ENCODE peak calls at places on chromosome 4, in eight cellular contexts. B, Z, M, L, H, K, C and X are unnamed samples.
A peak's percentile ranks its signal among the peaks of the same experiment; 100 is the strongest.

GRCh38 chr4:152735302-152735917 is 44.1 kb downstream of the TIGD4 start:
- DNase-seq in H (no peak), M (no peak), Z (peak; percentile 11), C (no peak), L (no peak), B (no peak), K (no peak), X (no peak)

GRCh38 chr4:57424231-57424897 is 314.2 kb upstream of the IGFBP7 start:
- DNase-seq in L (no peak), H (no peak), B (no peak), M (no peak), Z (peak; percentile 14), C (no peak), K (peak; percentile 59), X (no peak)

GRCh38 chr4:121091941-121092340 is 19.6 kb upstream of the NDNF start:
- DNase-seq in M (no peak), K (no peak), H (no peak), Z (no peak), B (no peak), C (no peak), L (no peak), X (no peak)

GRCh38 chr4:181807771-181808170 is 435.4 kb upstream of the TENM3 start:
- DNase-seq in H (no peak), M (no peak), K (no peak), B (no peak), C (no peak), Z (peak; percentile 66), L (no peak), X (no peak)

GRCh38 chr4:55727746-55728145 is 91.6 kb upstream of the NMU start:
- DNase-seq in M (no peak), Z (no peak), K (no peak), C (no peak), B (no peak), H (no peak), L (no peak), X (no peak)

GRCh38 chr4:69640289-69640688 is 847 bp upstream of the UGT2A2 start:
- DNase-seq in K (no peak), L (no peak), B (no peak), Z (no peak), H (no peak), M (no peak), C (no peak), X (no peak)

GRCh38 chr4:77126844-77127614 is 30.0 kb upstream of the CCNG2 start:
- DNase-seq in L (no peak), Z (no peak), H (no peak), K (no peak), M (no peak), B (no peak), C (no peak), X (no peak)

GRCh38 chr4:148540622-148541326 is 98.6 kb upstream of the NR3C2 start:
- DNase-seq in B (no peak), Z (no peak), L (no peak), K (no peak), H (no peak), C (peak; percentile 49), M (no peak), X (no peak)

GRCh38 chr4:139720806-139721205 is 55.2 kb downstream of the MGST2 start:
- DNase-seq in C (no peak), B (no peak), Z (peak; percentile 20), L (no peak), M (no peak), K (no peak), H (no peak), X (no peak)

GRCh38 chr4:121168865-121169281 is 4.8 kb upstream of the TNIP3 start:
- DNase-seq in C (no peak), L (no peak), Z (no peak), H (peak; percentile 25), K (peak; percentile 20), B (no peak), M (no peak), X (no peak)

GRCh38 chr4:183098080-183098722 is 856 bp upstream of the WWC2 start:
- DNase-seq in C (peak; percentile 50), B (peak; percentile 66), K (peak; percentile 56), M (peak; percentile 72), Z (peak; percentile 50), H (peak; percentile 85), L (peak; percentile 57), X (peak; percentile 60)

GRCh38 chr4:27121830-27122229 is 261.2 kb downstream of the STIM2 start:
- DNase-seq in Z (no peak), B (no peak), K (no peak), C (no peak), H (no peak), L (no peak), M (no peak), X (no peak)

GRCh38 chr4:157043131-157043530 is 32.8 kb upstream of the GLRB start:
- DNase-seq in M (no peak), H (no peak), B (no peak), C (no peak), L (no peak), K (no peak), Z (peak; percentile 51), X (no peak)

DNA sequence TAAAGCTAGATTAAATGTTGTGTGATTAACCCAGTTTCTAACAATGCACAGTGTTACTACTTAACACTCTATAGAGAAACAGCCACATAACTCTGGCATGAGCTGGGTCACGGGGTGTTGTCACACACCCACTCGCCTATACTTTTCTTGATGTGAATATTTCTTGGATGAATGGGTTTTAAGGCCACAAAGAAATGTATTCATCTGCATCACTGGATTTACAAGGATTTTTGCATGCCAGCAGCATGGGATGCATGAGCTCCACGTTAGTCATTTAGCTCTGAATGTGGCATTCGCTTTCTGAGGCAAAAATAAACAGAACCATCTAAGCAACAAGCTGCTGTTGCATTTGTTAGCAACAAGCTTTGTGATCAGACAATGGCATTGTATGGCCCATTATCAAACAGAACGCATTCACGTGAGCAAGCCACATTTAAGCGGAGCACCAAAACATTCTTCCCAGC is 89.7 kb downstream of the LRP2BP start:
- DNase-seq in B (no peak), M (no peak), H (no peak), Z (peak; percentile 97), K (no peak), C (no peak), L (no peak), X (no peak)
- TF ChIP-seq POLR2A in B (no peak), M (no peak), H (no peak), Z (no peak), K (no peak), C (no peak), L (no peak), X (no peak)

GRCh38 chr4:59598233-59598618 is 1601.9 kb upstream of the ADGRL3 start:
- DNase-seq in Z (no peak), L (no peak), B (no peak), C (no peak), H (no peak), M (no peak), K (no peak), X (no peak)
- H3K27ac ChIP-seq in Z (no peak overlapping the region), L (no peak overlapping the region), B (no peak overlapping the region), C (no peak overlapping the region), H (no peak overlapping the region), M (no peak overlapping the region), K (no peak overlapping the region), X (no peak overlapping the region)

GRCh38 chr4:3292571-3293409 is at the start of gene RGS12:
- DNase-seq in M (peak; percentile 97), B (peak; percentile 97), Z (peak; percentile 91), C (peak; percentile 97), K (peak; percentile 96), L (peak; percentile 95), H (peak; percentile 98), X (peak; percentile 96)

GRCh38 chr4:3293410-3294391 is 880 bp downstream of the RGS12 start:
- DNase-seq in K (no peak), H (no peak), Z (no peak), M (no peak), L (no peak), B (peak; percentile 63), C (peak; percentile 52), X (peak; percentile 20)

GRCh38 chr4:3296651-3297050 is 3.8 kb downstream of the RGS12 start:
- DNase-seq in Z (no peak), K (no peak), M (no peak), H (no peak), C (peak; percentile 38), L (no peak), B (no peak), X (no peak)

GRCh38 chr4:3295837-3296624 is 3.2 kb downstream of the RGS12 start:
- DNase-seq in C (peak; percentile 30), M (no peak), B (no peak), Z (no peak), L (no peak), K (no peak), H (peak; percentile 2), X (peak; percentile 5)

GRCh38 chr4:3294401-3295241 is 1.8 kb downstream of the RGS12 start:
- DNase-seq in M (no peak), C (peak; percentile 44), Z (no peak), L (no peak), B (no peak), K (no peak), H (no peak), X (peak; percentile 51)
- H3K4me3 ChIP-seq in M (no peak overlapping the region), C (no peak overlapping the region), Z (peak overlapping the region; percentile 95), L (no peak overlapping the region), B (no peak overlapping the region), K (no peak overlapping the region), H (no peak overlapping the region), X (peak overlapping the region; percentile 78)

GRCh38 chr4:6180841-6181631 is 19.3 kb downstream of the JAKMIP1 start:
- DNase-seq in C (no peak), M (no peak), B (no peak), Z (no peak), K (peak; percentile 12), H (no peak), L (no peak), X (no peak)
- TF ChIP-seq POLR2A in C (no peak), M (no peak), B (no peak), Z (no peak), K (no peak), H (no peak), L (no peak), X (no peak)

GRCh38 chr4:102610476-102610875 is 109.3 kb downstream of the NFKB1 start:
- DNase-seq in H (no peak), C (no peak), L (no peak), Z (no peak), B (no peak), M (no peak), K (no peak), X (no peak)

GRCh38 chr4:102612824-102613366 is 111.7 kb downstream of the NFKB1 start:
- DNase-seq in M (no peak), K (no peak), H (no peak), Z (no peak), C (no peak), L (no peak), B (no peak), X (no peak)

GRCh38 chr4:102614801-102615200 is 113.6 kb downstream of the NFKB1 start:
- DNase-seq in C (peak; percentile 77), Z (no peak), K (no peak), M (no peak), L (no peak), H (no peak), B (no peak), X (no peak)

GRCh38 chr4:102610007-102610406 is 108.8 kb downstream of the NFKB1 start:
- DNase-seq in H (no peak), K (no peak), B (no peak), C (no peak), L (no peak), M (no peak), Z (peak; percentile 12), X (no peak)

DNA sequence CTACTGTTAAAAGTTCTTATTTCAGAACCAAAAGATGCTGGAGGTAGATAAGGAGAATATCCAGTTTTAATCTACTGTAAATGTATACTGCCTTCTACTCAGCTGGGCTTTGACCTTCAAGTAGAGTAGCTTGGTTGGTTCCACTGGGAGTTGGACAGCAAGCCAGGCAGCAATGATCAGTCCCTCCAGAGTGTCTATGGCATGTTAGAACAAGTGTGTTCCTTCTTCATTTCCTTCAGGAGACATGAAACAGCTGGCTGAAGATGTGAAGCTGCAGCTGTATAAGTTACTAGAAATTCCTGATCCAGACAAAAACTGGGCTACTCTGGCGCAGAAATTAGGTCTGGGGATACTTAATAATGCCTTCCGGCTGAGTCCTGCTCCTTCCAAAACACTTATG is 111.0 kb downstream of the NFKB1 start:
- DNase-seq in C (no peak), H (no peak), Z (no peak), K (no peak), M (no peak), L (no peak), B (no peak), X (no peak)
- H3K27ac ChIP-seq in C (peak overlapping the region; percentile 57), H (peak overlapping the region; percentile 49), Z (no peak overlapping the region), K (no peak overlapping the region), M (peak overlapping the region; percentile 67), L (no peak overlapping the region), B (no peak overlapping the region), X (peak overlapping the region; percentile 63)